ENCODE peak calls at places on chromosomes 13 and 19, in five cellular contexts. G is A549, L is heart left ventricle, T is IMR-90, O is uterus. S is an unnamed sample.

GRCh38 chr19:1969176-1970002 is 28.4 kb downstream of the CSNK1G2 start:
- DNase-seq in G (no peak), L (no peak), T (no peak), O (no peak), S (no peak)

GRCh38 chr19:40578442-40578908 is 1.8 kb downstream of the SHKBP1 start:
- DNase-seq in G (peak; percentile 88), L (no peak), T (peak; percentile 41), O (no peak), S (no peak)

GRCh38 chr13:52128714-52129700 is at the start of gene NEK5:
- DNase-seq in G (peak; percentile 47), L (peak; percentile 73), T (peak; percentile 25), O (peak; percentile 49), S (peak; percentile 78)

GRCh38 chr13:57557979-57558529 is 73.5 kb upstream of the PCDH17 start:
- DNase-seq in G (peak; percentile 1), L (no peak), T (no peak), O (no peak), S (no peak)

GRCh38 chr19:16895467-16896097 is 6.8 kb downstream of the F2RL3 start:
- DNase-seq in G (no peak), L (no peak), T (no peak), O (no peak), S (no peak)

GRCh38 chr13:99371956-99372355 is 64.8 kb upstream of the GPR183 start:
- DNase-seq in G (no peak), L (no peak), T (no peak), O (no peak), S (no peak)

GRCh38 chr19:1860133-1860775 is 3.1 kb downstream of the KLF16 start:
- DNase-seq in G (peak; percentile 79), L (peak; percentile 68), T (peak; percentile 81), O (peak; percentile 72), S (peak; percentile 62)

GRCh38 chr13:111526922-111527321 is 206.5 kb downstream of the TEX29 start:
- DNase-seq in G (no peak), L (no peak), T (no peak), O (no peak), S (no peak)

GRCh38 chr13:75938811-75939525 is 302.8 kb downstream of the LMO7 start:
- DNase-seq in G (no peak), L (no peak), T (peak; percentile 19), O (no peak), S (no peak)

GRCh38 chr19:9936151-9937000 is at the start of gene OLFM2:
- DNase-seq in G (no peak), L (peak; percentile 42), T (no peak), O (peak; percentile 48), S (peak; percentile 22)

GRCh38 chr13:93690139-93690538 is 463.5 kb downstream of the GPC6 start:
- DNase-seq in G (no peak), L (no peak), T (peak; percentile 46), O (no peak), S (no peak)

GRCh38 chr19:3270908-3271307 is 46.4 kb downstream of the CELF5 start:
- DNase-seq in G (peak; percentile 73), L (no peak), T (peak; percentile 45), O (no peak), S (no peak)

GRCh38 chr13:91647361-91647970 is 249.0 kb downstream of the GPC5 start:
- DNase-seq in G (peak; percentile 27), L (peak; percentile 18), T (peak; percentile 12), O (no peak), S (peak; percentile 9)

GRCh38 chr13:83220241-83220640 is 662.0 kb downstream of the SLITRK1 start:
- DNase-seq in G (no peak), L (no peak), T (peak; percentile 51), O (no peak), S (no peak)

GRCh38 chr13:100875392-100876043 is 200.9 kb upstream of the TMTC4 start:
- DNase-seq in G (no peak), L (no peak), T (peak; percentile 96), O (no peak), S (no peak)

GRCh38 chr13:34107814-34108213 is 289.9 kb downstream of the RFC3 start:
- DNase-seq in G (no peak), L (no peak), T (no peak), O (no peak), S (no peak)

GRCh38 chr13:28659611-28659970 is 661 bp downstream of the POMP start:
- DNase-seq in G (no peak), L (no peak), T (peak; percentile 75), O (no peak), S (no peak)

GRCh38 chr19:12791345-12792047 is at the start of gene JUNB:
- DNase-seq in G (peak; percentile 95), L (peak; percentile 99), T (peak; percentile 96), O (peak; percentile 97), S (peak; percentile 98)

GRCh38 chr19:12789098-12789903 is 2.0 kb upstream of the JUNB start:
- DNase-seq in G (peak; percentile 53), L (no peak), T (peak; percentile 18), O (peak; percentile 62), S (no peak)

GRCh38 chr19:12788682-12789097 is 2.6 kb upstream of the JUNB start:
- DNase-seq in G (peak; percentile 89), L (peak; percentile 95), T (peak; percentile 75), O (peak; percentile 84), S (peak; percentile 80)

GRCh38 chr19:12790628-12791344 is 500 bp upstream of the JUNB start:
- DNase-seq in G (no peak), L (no peak), T (no peak), O (peak; percentile 46), S (no peak)

DNA sequence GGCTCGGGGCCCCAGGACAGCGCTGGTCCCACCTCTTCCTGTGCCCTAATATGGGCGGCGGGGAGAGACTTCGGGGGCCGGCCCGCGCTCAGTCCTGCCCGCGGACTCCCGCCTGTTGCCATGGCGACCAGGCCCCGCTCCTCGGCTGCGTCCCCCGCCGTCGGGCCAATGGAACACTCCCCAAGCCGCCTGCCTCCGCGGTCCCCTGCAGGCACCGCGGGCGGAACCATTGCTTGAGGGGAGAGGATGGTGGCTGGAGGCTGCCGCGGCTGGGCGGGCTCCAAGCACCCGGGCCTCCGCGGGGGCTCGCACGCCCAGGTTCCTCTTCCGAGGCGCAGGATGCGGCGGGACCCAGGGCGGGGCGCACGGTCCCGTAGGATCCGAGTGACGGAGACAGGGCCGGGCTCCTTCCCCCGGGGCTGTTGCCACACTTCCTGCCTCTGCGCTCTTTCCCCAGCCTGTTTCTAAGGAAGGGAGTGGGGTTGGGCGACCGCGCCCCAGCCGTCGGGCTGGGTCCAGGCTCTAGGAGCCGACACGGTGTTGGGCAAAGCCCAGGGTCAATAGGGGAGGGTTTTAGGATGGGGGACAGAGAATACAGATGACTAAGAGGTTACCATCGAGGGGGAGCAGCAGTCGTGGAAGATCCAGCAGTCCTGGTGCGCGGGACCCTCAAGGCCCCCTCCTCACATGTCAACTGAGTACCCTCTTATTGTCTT is 1.2 kb upstream of the JUNB start:
- DNase-seq in G (peak; percentile 94), L (peak; percentile 98), T (peak; percentile 93), O (peak; percentile 97), S (peak; percentile 95)
- TF ChIP-seq POLR2A in G (peak; percentile 9), L (no peak), T (peak; percentile 15), O (peak; percentile 92), S (peak; percentile 86)

DNA sequence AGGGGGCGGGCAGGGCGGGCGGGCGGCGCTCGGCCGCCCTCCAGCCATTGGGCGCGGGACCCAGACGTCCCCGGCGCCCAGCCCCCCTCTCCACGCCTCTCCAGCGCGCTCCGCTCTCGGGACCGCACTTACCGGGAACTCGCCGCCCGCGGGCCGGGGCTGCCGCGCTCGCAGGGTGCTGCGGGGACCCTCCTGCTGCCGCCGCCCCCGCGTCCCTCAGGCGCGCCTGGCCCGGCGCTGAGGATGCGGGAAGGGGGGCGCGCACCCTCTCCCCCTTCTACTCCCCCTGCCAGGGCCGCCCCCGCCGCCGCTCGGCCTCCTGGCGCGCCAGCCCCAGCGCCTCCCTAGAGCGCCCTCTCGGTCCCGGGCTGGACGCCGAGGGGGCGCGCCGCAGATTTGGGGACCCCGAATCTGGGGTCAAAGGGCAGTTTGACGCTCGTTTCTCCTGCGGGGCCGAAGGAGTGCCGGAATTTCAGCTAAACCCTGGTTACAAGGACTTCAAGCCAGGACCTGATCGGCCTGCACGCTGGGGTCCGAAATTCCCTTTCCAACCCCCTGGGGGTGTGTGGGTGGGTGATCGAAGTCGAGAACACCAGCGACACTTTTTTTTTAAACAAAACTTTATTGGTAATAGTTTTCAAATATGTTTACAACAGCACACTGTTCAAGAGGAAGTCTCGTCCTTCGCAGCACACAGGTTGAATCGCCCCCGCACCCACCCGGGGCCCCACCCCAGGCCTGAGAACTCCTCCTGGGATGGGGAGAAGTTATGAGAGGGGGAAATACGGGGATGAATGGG is 734 bp upstream of the SAMD1 start:
- DNase-seq in G (peak; percentile 67), L (no peak), T (peak; percentile 64), O (peak; percentile 51), S (peak; percentile 45)
- TF ChIP-seq CTCF in G (peak; percentile 40), L (peak; percentile 31), T (peak; percentile 16), O (peak; percentile 30), S (peak; percentile 27)

DNA sequence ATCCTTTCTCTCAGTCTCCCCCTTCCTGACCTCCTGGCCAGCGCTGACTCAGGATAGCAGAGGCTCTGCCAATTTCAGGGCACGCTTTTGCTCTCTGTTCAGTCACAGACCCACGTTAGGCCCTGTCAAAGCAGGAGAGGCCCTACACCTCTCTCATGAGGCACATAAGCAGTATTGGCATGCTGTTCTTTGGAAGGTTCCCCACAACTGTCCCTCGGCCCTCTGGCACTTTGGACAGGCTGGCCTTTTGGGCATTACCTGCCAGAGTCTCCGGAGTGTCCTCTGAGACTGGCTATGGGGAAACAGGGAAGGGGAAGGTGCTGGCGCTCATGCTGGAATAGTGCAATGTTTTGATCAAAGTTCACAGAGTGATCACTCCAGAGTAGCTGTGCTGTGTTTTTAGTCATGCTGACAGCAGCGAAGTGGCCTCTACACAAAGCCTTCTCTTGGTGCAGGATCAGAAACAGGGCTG is 23.7 kb upstream of the UBE2L5 start:
- DNase-seq in G (no peak), L (no peak), T (peak; percentile 21), O (no peak), S (no peak)
- H3K4me1 ChIP-seq in G (peaks cover 11% of the 10 kb centered on the region), L (peaks cover 5% of the 10 kb centered on the region), T (no peaks in the 10 kb centered on the region), O (no peaks in the 10 kb centered on the region), S (peaks cover 8% of the 10 kb centered on the region)

GRCh38 chr19:5696196-5697021 is 6.3 kb downstream of the RPL36 start:
- DNase-seq in G (no peak), L (peak; percentile 28), T (no peak), O (no peak), S (peak; percentile 18)

GRCh38 chr19:5693195-5694166 is 3.4 kb downstream of the RPL36 start:
- DNase-seq in G (no peak), L (peak; percentile 31), T (no peak), O (no peak), S (peak; percentile 12)

GRCh38 chr19:5695649-5696195 is 5.6 kb downstream of the RPL36 start:
- DNase-seq in G (no peak), L (no peak), T (no peak), O (no peak), S (peak; percentile 12)

GRCh38 chr19:5694167-5694951 is 4.3 kb downstream of the RPL36 start:
- DNase-seq in G (no peak), L (no peak), T (no peak), O (no peak), S (peak; percentile 16)

DNA sequence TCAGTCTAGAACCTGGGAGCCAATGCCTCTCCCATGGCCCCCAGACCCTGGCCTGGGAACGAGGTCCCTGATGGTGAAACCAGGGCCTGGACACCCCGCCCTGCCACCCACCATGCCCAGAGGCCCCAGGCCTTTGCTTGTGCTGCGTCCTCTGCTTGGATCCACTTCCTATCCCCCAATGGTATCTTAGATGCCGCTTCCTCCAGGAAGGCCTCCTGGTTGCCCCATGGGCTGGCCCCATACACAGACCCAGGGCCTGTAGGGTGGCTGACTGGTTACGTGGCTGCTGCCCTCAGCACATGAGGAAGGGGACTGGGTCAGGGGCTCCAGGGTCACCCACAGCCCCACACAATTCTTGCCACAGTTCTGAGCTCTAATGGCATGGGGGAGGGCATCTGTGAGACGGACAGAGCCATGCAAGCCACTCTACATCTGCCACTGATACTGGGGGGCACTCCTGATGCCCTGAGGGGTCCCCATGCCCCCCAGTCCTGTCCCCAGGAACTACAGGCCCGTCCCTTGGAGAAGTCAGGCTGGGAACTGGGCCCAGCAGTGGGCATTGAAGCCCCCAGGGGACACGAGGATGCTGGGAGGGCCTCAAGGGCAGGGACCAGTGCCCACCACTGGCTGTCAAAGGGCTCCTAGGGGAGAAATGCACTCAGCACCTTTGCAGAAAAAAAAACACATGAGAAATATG is 5.0 kb downstream of the RPL36 start:
- DNase-seq in G (no peak), L (no peak), T (no peak), O (no peak), S (no peak)
- TF ChIP-seq POLR2A in G (no peak), L (no peak), T (no peak), O (no peak), S (no peak)

S was measured in body of pancreas.